ENCODE peak calls at places on chromosomes 7 and 10, in four cellular contexts. P is psoas muscle, V is neural progenitor cell, U is adrenal gland. D is an unnamed sample.

GRCh38 chr10:62044569-62044968 is 143.1 kb downstream of the ARID5B start:
- DNase-seq in V (no peak), U (no peak), P (no peak), D (no peak)

GRCh38 chr7:49639808-49640207 is 133.6 kb upstream of the VWC2 start:
- DNase-seq in P (no peak), U (no peak), V (no peak), D (no peak)

GRCh38 chr10:89684604-89685003 is 16.8 kb upstream of the KIF20B start:
- DNase-seq in P (no peak), V (no peak), U (no peak), D (peak)

GRCh38 chr7:90621892-90622182 is 25.7 kb downstream of the CDK14 start:
- DNase-seq in U (no peak), V (peak), P (no peak), D (no peak)

GRCh38 chr7:10537764-10538163 is 435.9 kb upstream of the PHF14 start:
- DNase-seq in V (no peak), P (no peak), U (no peak), D (no peak)

GRCh38 chr7:117157121-117157870 is 165.6 kb downstream of the WNT2 start:
- DNase-seq in U (peak), V (no peak), P (peak), D (peak)

GRCh38 chr7:32253245-32253644 is 183.0 kb upstream of the PDE1C start:
- DNase-seq in P (no peak), V (peak), U (no peak), D (no peak)

GRCh38 chr10:53749439-53749838 is 976.9 kb upstream of the MBL2 start:
- DNase-seq in P (no peak), V (no peak), U (no peak), D (no peak)

GRCh38 chr7:116232402-116232749 is 22.0 kb downstream of the TES start:
- DNase-seq in V (no peak), U (no peak), P (no peak), D (no peak)

GRCh38 chr10:101441539-101442455 is 87.8 kb downstream of the BTRC start:
- DNase-seq in V (peak), P (no peak), U (peak), D (peak)

GRCh38 chr10:102480396-102480795 is 22.1 kb downstream of the ACTR1A start:
- DNase-seq in U (no peak), P (no peak), V (no peak), D (no peak)

GRCh38 chr7:489876-490275 is 29.8 kb downstream of the PDGFA start:
- DNase-seq in V (peak), P (no peak), U (no peak), D (no peak)

GRCh38 chr7:129907122-129907741 is 45.5 kb downstream of the UBE2H start:
- DNase-seq in U (no peak), V (no peak), P (no peak), D (no peak)

GRCh38 chr7:87810130-87810529 is 66.0 kb downstream of the SLC25A40 start:
- DNase-seq in V (peak), P (no peak), U (no peak), D (no peak)
- H3K27ac ChIP-seq in V (peak), P (no peak), U (no peak), D (no peak)

DNA sequence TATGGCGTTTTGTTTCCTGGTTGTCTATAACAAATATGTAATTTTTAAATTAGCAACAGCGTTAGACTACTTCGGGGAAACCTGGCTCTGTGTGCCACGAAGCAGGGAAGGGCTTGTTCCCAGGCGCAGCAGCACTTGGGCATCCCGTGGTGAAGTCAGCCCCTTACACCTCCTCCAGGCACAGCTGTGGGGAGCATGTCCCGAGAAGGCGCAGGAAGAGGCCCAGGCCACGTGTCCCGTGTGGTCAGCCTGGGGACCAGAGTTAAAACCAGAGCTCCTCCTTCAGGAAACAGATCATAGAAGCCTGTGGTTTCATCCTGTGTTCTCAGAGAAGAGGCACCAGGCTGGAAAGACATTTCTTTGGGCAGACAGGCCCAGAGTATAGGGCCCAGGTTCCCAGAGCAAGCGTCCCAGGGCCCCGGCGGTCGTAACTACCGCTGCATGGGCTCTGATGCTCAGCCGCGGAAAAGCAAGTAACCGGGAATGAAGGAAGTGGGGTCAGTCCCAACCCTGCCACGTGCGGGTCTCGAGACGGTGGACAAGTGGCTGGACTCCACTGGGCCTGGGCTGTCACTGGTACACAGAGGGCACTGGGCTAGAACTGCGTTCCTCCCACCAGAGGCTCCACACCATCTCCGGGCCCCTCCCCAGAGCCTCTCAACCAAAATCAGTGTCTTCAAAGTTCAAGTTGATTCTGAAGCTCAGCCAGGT is 7.1 kb downstream of the NUDT1 start:
- DNase-seq in V (no peak), P (peak), U (peak), D (peak)
- H3K4me3 ChIP-seq in V (no peak), P (no peak), U (no peak), D (no peak)

DNA sequence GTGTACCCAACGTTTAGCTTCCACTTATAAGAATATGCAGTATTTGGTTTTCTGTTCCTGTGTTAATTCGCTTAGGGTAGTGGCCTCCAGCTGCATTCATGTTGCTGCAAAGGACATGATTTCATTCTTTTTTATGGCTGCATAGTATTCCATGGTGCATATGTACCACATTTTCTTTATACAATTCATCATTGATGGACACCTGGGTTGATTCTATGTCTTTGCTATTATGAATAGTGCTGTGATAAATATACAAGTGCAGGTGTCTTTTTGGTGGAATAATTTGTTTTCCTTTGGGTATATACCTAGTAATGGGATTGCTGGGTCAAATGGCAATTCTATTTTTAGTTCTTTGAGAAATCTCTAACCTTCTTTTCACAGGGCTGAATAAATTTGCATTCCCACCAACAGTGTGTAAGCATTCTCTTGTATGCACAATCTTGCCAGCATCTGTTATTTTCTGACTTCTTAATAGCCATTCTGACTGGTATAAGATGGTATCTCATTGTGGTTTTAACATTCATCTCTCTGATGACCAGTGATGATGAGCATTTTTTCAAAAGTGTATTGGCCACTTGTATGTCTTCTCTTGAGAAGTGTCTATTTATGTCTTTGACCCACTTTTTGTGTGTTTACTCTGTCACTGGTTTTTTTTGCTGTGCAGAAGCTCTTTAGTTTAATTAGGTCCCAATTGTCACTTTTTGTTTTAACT is 72.5 kb upstream of the CC2D2B start:
- DNase-seq in U (no peak), P (no peak), V (no peak), D (no peak)
- H3K27ac ChIP-seq in U (no peak), P (no peak), V (no peak), D (no peak)

GRCh38 chr7:97006146-97006950 is 995 bp downstream of the DLX6 start:
- DNase-seq in V (peak), P (no peak), U (no peak), D (no peak)
- H3K4me3 ChIP-seq in V (peak), P (peak), U (no peak), D (peak)

GRCh38 chr10:71974489-71975011 is 10.4 kb downstream of the CHST3 start:
- DNase-seq in U (peak), V (no peak), P (peak), D (peak)
- H3K27ac ChIP-seq in U (peak), V (no peak), P (peak), D (no peak)

DNA sequence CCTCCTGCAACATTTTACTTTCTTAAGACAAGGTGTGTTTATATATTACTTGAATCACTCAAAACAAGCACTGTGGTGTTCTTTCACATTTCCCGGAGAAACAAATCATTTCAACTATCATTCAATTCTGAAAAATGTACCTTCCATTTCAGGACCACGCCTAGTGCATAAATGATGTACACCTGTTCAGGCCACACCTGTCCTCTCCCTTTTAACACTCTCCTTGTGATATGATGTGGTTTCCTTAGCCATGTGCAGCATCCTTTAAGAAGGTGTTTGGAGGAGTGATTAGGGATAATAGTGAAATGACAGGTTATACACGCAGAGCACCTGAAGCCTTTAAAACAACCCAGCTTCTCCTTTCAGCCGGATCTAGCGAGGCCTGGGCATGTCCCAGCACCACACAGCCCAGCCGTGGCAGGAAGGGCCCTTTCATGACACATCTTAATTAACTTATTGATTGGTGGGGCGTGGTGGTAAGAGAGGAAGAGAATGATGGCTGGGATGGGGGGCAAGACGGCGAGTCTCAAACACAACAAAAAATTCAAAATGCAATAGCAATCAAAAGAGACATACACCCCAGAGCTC is 26.9 kb downstream of the ABLIM1 start:
- DNase-seq in P (no peak), U (no peak), V (no peak), D (no peak)
- H3K4me3 ChIP-seq in P (peak), U (no peak), V (peak), D (peak)

GRCh38 chr10:116993610-116994009 is 11.4 kb downstream of the SHTN1 start:
- DNase-seq in P (no peak), V (no peak), U (no peak), D (no peak)

GRCh38 chr10:116989439-116989838 is 15.5 kb downstream of the SHTN1 start:
- DNase-seq in P (no peak), U (no peak), V (no peak), D (no peak)

GRCh38 chr10:116992183-116992582 is 12.8 kb downstream of the SHTN1 start:
- DNase-seq in U (no peak), V (no peak), P (no peak), D (no peak)

GRCh38 chr10:116988311-116988710 is 16.7 kb downstream of the SHTN1 start:
- DNase-seq in U (no peak), V (no peak), P (no peak), D (no peak)

GRCh38 chr10:116990276-116990800 is 14.6 kb downstream of the SHTN1 start:
- DNase-seq in P (no peak), V (peak), U (no peak), D (no peak)
- H3K27ac ChIP-seq in P (no peak), V (peak), U (no peak), D (no peak)

DNA sequence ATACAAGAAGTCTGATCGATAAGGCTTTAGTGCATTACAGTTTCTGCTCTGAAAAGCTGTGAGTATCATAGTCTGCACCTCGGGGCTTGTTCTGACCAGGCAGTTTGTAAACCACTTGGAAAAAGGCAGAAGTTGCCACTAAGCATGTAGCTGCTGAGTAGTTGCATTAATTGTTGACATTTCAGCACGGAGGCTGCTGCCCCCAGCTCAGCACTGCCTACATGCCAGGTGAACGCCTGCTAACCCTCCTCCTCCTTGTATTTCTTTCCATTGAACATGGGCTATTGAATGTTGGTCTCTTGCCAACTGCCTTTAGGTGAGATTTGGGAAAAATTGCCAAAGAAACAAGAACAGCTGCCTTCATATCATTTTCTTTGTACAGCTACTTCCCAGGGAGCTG is 164.2 kb downstream of the RAPGEF5 start:
- DNase-seq in V (peak), P (no peak), U (no peak), D (no peak)
- H3K4me3 ChIP-seq in V (peak), P (no peak), U (no peak), D (no peak)

GRCh38 chr7:35037526-35038339 is 448 bp upstream of the DPY19L1 start:
- DNase-seq in P (peak), U (peak), V (peak), D (peak)

GRCh38 chr7:35037211-35037525 is at the start of gene DPY19L1:
- DNase-seq in U (no peak), V (no peak), P (no peak), D (no peak)

GRCh38 chr7:35036361-35037171 is 719 bp downstream of the DPY19L1 start:
- DNase-seq in U (peak), P (peak), V (peak), D (peak)

GRCh38 chr7:35039343-35039742 is 2.1 kb upstream of the DPY19L1 start:
- DNase-seq in V (no peak), P (no peak), U (no peak), D (no peak)

DNA sequence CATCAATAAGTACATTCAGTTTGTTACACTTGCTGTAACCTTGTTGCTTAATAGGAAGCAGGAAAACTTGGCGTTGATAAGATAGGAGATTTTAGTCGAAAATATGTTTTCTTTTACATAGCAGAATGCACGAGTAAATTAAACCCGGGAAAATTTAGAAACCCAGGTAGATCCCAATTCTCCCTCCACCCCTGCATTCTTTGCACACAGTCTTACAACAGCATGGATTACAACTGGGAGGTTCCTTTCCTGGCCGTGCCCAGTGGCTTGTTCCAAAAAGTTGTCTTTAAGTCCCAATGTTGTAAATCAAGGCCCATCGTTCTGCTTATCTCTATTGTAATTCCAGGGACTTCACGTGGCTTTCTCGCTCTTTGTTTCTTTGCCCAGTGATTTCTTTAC is 1.1 kb upstream of the DPY19L1 start:
- DNase-seq in V (peak), P (no peak), U (peak), D (no peak)
- H3K27ac ChIP-seq in V (no peak), P (peak), U (peak), D (no peak)

DNA sequence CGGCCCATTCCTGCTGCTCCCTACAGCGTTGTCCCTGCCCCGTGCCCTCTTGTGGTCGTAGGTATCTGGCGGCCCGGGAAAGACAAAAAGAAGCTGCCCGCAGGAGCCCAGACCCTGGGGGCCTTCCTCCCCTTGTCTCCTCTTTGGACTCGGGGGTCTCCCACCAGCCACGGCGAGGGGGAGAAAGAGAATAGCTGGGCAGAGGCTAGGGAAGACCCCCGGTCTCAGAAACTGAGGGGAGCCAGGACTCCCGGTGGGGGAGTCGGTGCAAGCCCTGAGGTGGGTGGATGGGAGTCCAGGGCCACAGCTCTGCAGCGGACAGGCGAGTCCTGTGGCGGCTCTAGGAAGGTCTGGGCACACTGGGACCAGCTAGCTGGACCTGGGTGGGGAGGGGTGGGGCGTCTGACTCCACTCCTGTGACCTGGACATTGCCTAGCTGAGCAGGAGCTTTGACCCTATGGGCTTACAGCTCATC is 1.3 kb upstream of the SH2D4B start:
- DNase-seq in P (no peak), U (no peak), V (no peak), D (no peak)
- H3K4me3 ChIP-seq in P (peak), U (no peak), V (no peak), D (no peak)

D was measured in brain microvascular endothelial cell.